ENCODE peak calls at places on chromosomes 12 and 14, in six cellular contexts. L, S, Y, E, O and H are unnamed samples.

GRCh38 chr12:90593596-90594290 is 361.2 kb downstream of the CCER1 start:
- DNase-seq in E (no peak), S (peak; percentile 2), L (no peak), Y (no peak), O (no peak), H (no peak)

GRCh38 chr12:47978598-47978873 is 15.1 kb downstream of the TMEM106C start:
- DNase-seq in O (no peak), Y (no peak), E (no peak), L (no peak), S (no peak), H (no peak)

GRCh38 chr12:79250955-79251354 is 386.4 kb downstream of the SYT1 start:
- DNase-seq in S (peak; percentile 8), Y (no peak), O (no peak), E (no peak), L (no peak), H (no peak)

GRCh38 chr14:99189201-99189801 is 82.7 kb downstream of the BCL11B start:
- DNase-seq in Y (no peak), S (no peak), O (no peak), E (peak; percentile 76), L (no peak), H (no peak)

GRCh38 chr14:60618200-60618599 is 31.1 kb downstream of the SIX1 start:
- DNase-seq in Y (no peak), E (no peak), L (no peak), S (no peak), O (no peak), H (no peak)

GRCh38 chr12:121795029-121795977 is 1.8 kb upstream of the RHOF start:
- DNase-seq in L (peak; percentile 85), E (peak; percentile 80), S (peak; percentile 86), O (peak; percentile 90), Y (peak; percentile 89), H (peak; percentile 90)

GRCh38 chr12:132827763-132828703 is 636 bp downstream of the GOLGA3 start:
- DNase-seq in L (peak; percentile 52), S (peak; percentile 76), Y (peak; percentile 42), E (peak; percentile 45), O (peak; percentile 25), H (peak; percentile 64)

GRCh38 chr14:31405599-31406251 is 14.6 kb downstream of the HEATR5A start:
- DNase-seq in Y (no peak), E (no peak), O (no peak), L (no peak), S (no peak), H (no peak)

GRCh38 chr14:99387880-99388279 is 92.8 kb downstream of the SETD3 start:
- DNase-seq in E (no peak), O (no peak), L (no peak), Y (no peak), S (no peak), H (no peak)

GRCh38 chr12:82299617-82300016 is 58.6 kb downstream of the CCDC59 start:
- DNase-seq in E (no peak), S (no peak), Y (no peak), O (no peak), L (peak; percentile 65), H (no peak)

GRCh38 chr12:30197392-30198047 is 413.8 kb upstream of the TMTC1 start:
- DNase-seq in L (no peak), O (no peak), Y (no peak), E (no peak), S (peak; percentile 26), H (no peak)

GRCh38 chr12:121326996-121327674 is 25.1 kb downstream of the ANAPC5 start:
- DNase-seq in O (no peak), Y (no peak), L (no peak), S (no peak), E (no peak), H (no peak)

GRCh38 chr12:93979189-93979588 is 169.2 kb upstream of the PLXNC1 start:
- DNase-seq in S (peak; percentile 49), O (no peak), Y (no peak), L (peak; percentile 35), E (no peak), H (no peak)

GRCh38 chr12:49689236-49689635 is 18.0 kb downstream of the FMNL3 start:
- DNase-seq in L (no peak), Y (no peak), E (no peak), O (no peak), S (no peak), H (no peak)

GRCh38 chr12:113473942-113474341 is 2.3 kb upstream of the LHX5 start:
- DNase-seq in S (no peak), E (no peak), O (no peak), L (no peak), Y (no peak), H (no peak)

GRCh38 chr12:116818341-116818856 is 62.8 kb downstream of the HRK start:
- DNase-seq in E (no peak), Y (no peak), S (peak; percentile 14), L (peak; percentile 3), O (peak; percentile 33), H (no peak)

GRCh38 chr14:24982472-24983155 is 67.3 kb downstream of the STXBP6 start:
- DNase-seq in L (no peak), S (peak; percentile 98), O (no peak), E (no peak), Y (no peak), H (no peak)

GRCh38 chr14:73443758-73444157 is 14.6 kb downstream of the NUMB start:
- DNase-seq in S (no peak), E (no peak), O (no peak), Y (no peak), L (no peak), H (no peak)

GRCh38 chr14:94129111-94129757 is at the start of gene IFI27L2:
- DNase-seq in Y (peak; percentile 78), L (peak; percentile 93), S (peak; percentile 74), E (peak; percentile 80), O (peak; percentile 74), H (peak; percentile 77)

GRCh38 chr12:56224954-56225353 is 812 bp downstream of the NABP2 start:
- DNase-seq in E (no peak), S (no peak), O (no peak), Y (no peak), L (peak; percentile 45), H (no peak)

GRCh38 chr12:31600252-31600651 is 9.3 kb upstream of the DENND5B start:
- DNase-seq in Y (no peak), S (no peak), O (no peak), E (no peak), L (no peak), H (no peak)

GRCh38 chr14:57833304-57833703 is 32.6 kb downstream of the SLC35F4 start:
- DNase-seq in E (no peak), Y (no peak), L (no peak), S (peak; percentile 78), O (peak; percentile 64), H (no peak)

GRCh38 chr14:105897725-105898113 is 371.3 kb downstream of the TMEM121 start:
- DNase-seq in O (no peak), Y (no peak), L (no peak), E (no peak), S (no peak), H (no peak)

GRCh38 chr14:64812412-64812811 is 67.3 kb downstream of the SPTB start:
- DNase-seq in L (peak; percentile 20), O (no peak), Y (peak; percentile 78), E (peak; percentile 78), S (no peak), H (peak; percentile 71)

GRCh38 chr12:57280234-57281062 is 29.5 kb upstream of the STAC3 start:
- DNase-seq in L (no peak), Y (peak; percentile 61), S (peak; percentile 83), O (no peak), E (peak; percentile 86), H (no peak)

GRCh38 chr12:116172224-116172849 is 105.2 kb downstream of the MED13L start:
- DNase-seq in S (no peak), E (no peak), O (no peak), Y (no peak), L (no peak), H (no peak)

GRCh38 chr12:29241821-29242591 is 92.9 kb downstream of the FAR2 start:
- DNase-seq in O (peak; percentile 45), S (peak; percentile 90), Y (peak; percentile 52), E (no peak), L (peak; percentile 35), H (no peak)

GRCh38 chr14:65179918-65180724 is 77.8 kb upstream of the MAX start:
- DNase-seq in S (peak; percentile 78), Y (peak; percentile 70), E (peak; percentile 47), O (peak; percentile 70), L (no peak), H (no peak)

GRCh38 chr14:91352696-91353692 is 64.6 kb downstream of the CCDC88C start:
- DNase-seq in S (no peak), Y (no peak), O (no peak), E (no peak), L (no peak), H (no peak)
- H3K27ac ChIP-seq in S (no peak overlapping the region), Y (peak overlapping the region; percentile 61), O (no peak overlapping the region), E (peak overlapping the region; percentile 88), L (no peak overlapping the region), H (no peak overlapping the region)

DNA sequence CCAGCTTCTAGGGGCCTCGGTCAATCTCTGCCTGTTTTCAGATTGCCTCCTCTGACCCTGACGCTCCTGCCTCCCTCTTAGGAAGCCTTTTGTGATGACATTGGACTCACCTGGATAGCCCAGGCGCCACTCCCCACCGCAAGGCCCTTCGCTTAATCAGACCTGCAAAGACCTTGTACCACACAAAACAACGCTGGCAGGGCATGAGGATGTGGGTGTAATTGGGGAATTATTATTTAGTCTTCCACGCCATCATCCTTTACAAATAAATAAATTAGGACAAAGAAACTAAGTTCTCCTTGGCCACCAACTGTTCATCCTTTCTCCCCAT is 7.7 kb upstream of the VPS37B start:
- DNase-seq in L (no peak), Y (no peak), S (no peak), O (no peak), E (no peak), H (no peak)
- H3K4me3 ChIP-seq in L (no peak overlapping the region), Y (no peak overlapping the region), S (no peak overlapping the region), O (no peak overlapping the region), E (no peak overlapping the region), H (no peak overlapping the region)

DNA sequence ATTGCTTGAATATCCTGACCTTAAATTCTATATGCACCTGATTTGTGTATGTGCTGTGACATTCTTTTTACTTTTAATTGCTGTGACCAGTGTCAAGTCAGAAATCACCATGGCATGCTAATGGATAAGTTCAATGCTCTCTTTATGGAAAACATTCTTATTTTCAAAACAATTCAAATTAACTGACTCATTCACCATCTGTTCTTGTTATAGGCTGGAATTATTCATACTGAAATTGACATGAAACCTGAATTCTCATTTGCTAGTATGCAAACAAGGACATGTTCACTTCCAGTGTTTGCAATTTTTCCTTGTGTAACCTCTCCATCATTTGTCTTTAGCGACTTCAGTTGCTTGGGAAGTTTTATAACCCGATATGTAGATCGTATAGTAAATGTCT is at the start of gene TAS2R30:
- DNase-seq in L (no peak), Y (no peak), S (no peak), E (no peak), O (no peak), H (no peak)
- H3K27ac ChIP-seq in L (peak within 1 kb of the TSS; percentile 17), Y (no peak within 1 kb of the TSS), S (no peak within 1 kb of the TSS), E (no peak within 1 kb of the TSS), O (no peak within 1 kb of the TSS), H (no peak within 1 kb of the TSS)

GRCh38 chr12:7501031-7501585 is 2.5 kb downstream of the CD163 start:
- DNase-seq in Y (no peak), O (no peak), S (no peak), E (no peak), L (no peak), H (no peak)
- H3K4me3 ChIP-seq in Y (peak overlapping the region; percentile 43), O (peak overlapping the region; percentile 25), S (no peak overlapping the region), E (no peak overlapping the region), L (no peak overlapping the region), H (peak overlapping the region; percentile 29)

GRCh38 chr14:69042309-69043006 is 63.4 kb upstream of the ACTN1 start:
- DNase-seq in O (no peak), Y (no peak), L (no peak), S (no peak), E (no peak), H (no peak)
- H3K27ac ChIP-seq in O (peak overlapping the region; percentile 91), Y (peak overlapping the region; percentile 86), L (no peak overlapping the region), S (no peak overlapping the region), E (no peak overlapping the region), H (peak overlapping the region; percentile 72)

GRCh38 chr14:37482428-37482827 is 112.6 kb downstream of the FOXA1 start:
- DNase-seq in S (no peak), L (no peak), O (no peak), E (no peak), Y (no peak), H (no peak)
- H3K4me3 ChIP-seq in S (no peak overlapping the region), L (no peak overlapping the region), O (no peak overlapping the region), E (no peak overlapping the region), Y (no peak overlapping the region), H (no peak overlapping the region)